ENCODE peak calls at places on chromosomes 7 and 10, in four cellular contexts. H is naive thymus-derived CD8-positive, alpha-beta T cell; B is H1; M is CD8-positive, alpha-beta T cell. L is an unnamed sample.
A peak's percentile ranks its signal among the peaks of the same experiment; 100 is the strongest.

GRCh38 chr10:61271127-61271780 is 181.9 kb downstream of the TMEM26 start:
- DNase-seq in H (no peak), B (no peak), M (no peak), L (peak; percentile 80)

GRCh38 chr10:30857803-30858202 is 173.9 kb downstream of the ZNF438 start:
- DNase-seq in H (no peak), B (no peak), M (no peak), L (peak; percentile 60)

GRCh38 chr10:129272171-129272570 is 194.9 kb upstream of the MGMT start:
- DNase-seq in H (no peak), B (no peak), M (no peak), L (no peak)

GRCh38 chr10:17665742-17666141 is 21.8 kb downstream of the STAM start:
- DNase-seq in H (no peak), B (no peak), M (no peak), L (peak; percentile 90)

GRCh38 chr10:21503580-21503979 is 21.9 kb downstream of the SKIDA1 start:
- DNase-seq in H (no peak), B (no peak), M (no peak), L (no peak)

GRCh38 chr7:93016085-93016471 is 101.7 kb downstream of the SAMD9 start:
- DNase-seq in H (no peak), B (no peak), M (no peak), L (peak; percentile 30)

GRCh38 chr7:46153951-46154787 is 233.1 kb upstream of the IGFBP3 start:
- DNase-seq in H (no peak), B (no peak), M (no peak), L (peak; percentile 47)

GRCh38 chr10:51918451-51918850 is 219.1 kb upstream of the CSTF2T start:
- DNase-seq in H (no peak), B (no peak), M (no peak), L (no peak)

GRCh38 chr10:127889605-127890195 is 3.0 kb downstream of the CLRN3 start:
- DNase-seq in H (no peak), B (no peak), M (no peak), L (peak; percentile 72)

GRCh38 chr7:2607913-2608899 is 23.6 kb upstream of the TTYH3 start:
- DNase-seq in H (no peak), B (no peak), M (no peak), L (no peak)

GRCh38 chr10:12703813-12704212 is 297.7 kb downstream of the CCDC3 start:
- DNase-seq in H (no peak), B (no peak), M (no peak), L (peak; percentile 88)

GRCh38 chr10:7480742-7481381 is 70.0 kb upstream of the SFMBT2 start:
- DNase-seq in H (no peak), B (no peak), M (no peak), L (no peak)

GRCh38 chr10:17428616-17429097 is 25.7 kb downstream of the ST8SIA6 start:
- DNase-seq in H (peak; percentile 85), B (no peak), M (peak; percentile 67), L (no peak)

L was measured in astrocyte.